ENCODE peak calls at places on chromosomes 16 and 17, in five cellular contexts. D, B, W, A and Q are unnamed samples.

GRCh38 chr17:31508310-31509094 is 117.0 kb downstream of the RAB11FIP4 start:
- DNase-seq in D (no peak), B (peak), W (no peak), A (no peak), Q (peak)

GRCh38 chr16:70749006-70749678 is 51.8 kb downstream of the VAC14 start:
- DNase-seq in W (no peak), B (peak), D (peak), A (no peak), Q (no peak)

GRCh38 chr17:50909765-50910661 is 43.9 kb upstream of the TOB1 start:
- DNase-seq in D (no peak), B (no peak), W (no peak), A (no peak), Q (peak)

GRCh38 chr17:57518587-57519118 is 226.4 kb downstream of the CCDC182 start:
- DNase-seq in B (no peak), D (no peak), A (no peak), W (no peak), Q (no peak)

GRCh38 chr16:11719171-11719570 is 23.5 kb downstream of the TXNDC11 start:
- DNase-seq in W (no peak), B (no peak), D (no peak), A (no peak), Q (no peak)

GRCh38 chr17:73401911-73402310 is 90.1 kb upstream of the CDC42EP4 start:
- DNase-seq in B (no peak), A (peak), D (no peak), W (peak), Q (peak)

GRCh38 chr17:62705116-62705515 is 77.6 kb downstream of the MRC2 start:
- DNase-seq in D (no peak), B (peak), A (no peak), W (no peak), Q (no peak)

GRCh38 chr16:83840060-83840617 is 32.4 kb downstream of the HSBP1 start:
- DNase-seq in A (no peak), W (no peak), B (no peak), D (no peak), Q (no peak)

GRCh38 chr16:17591655-17592405 is 121.1 kb upstream of the XYLT1 start:
- DNase-seq in B (no peak), D (no peak), A (no peak), W (no peak), Q (no peak)

GRCh38 chr17:79563237-79564013 is 47.4 kb downstream of the RBFOX3 start:
- DNase-seq in W (no peak), D (peak), B (no peak), A (no peak), Q (no peak)

GRCh38 chr17:21352221-21352980 is 23.8 kb upstream of the KCNJ12 start:
- DNase-seq in B (no peak), W (no peak), D (no peak), A (peak), Q (no peak)

GRCh38 chr17:17994770-17995169 is 22.1 kb downstream of the DRC3 start:
- DNase-seq in W (no peak), B (no peak), A (no peak), D (peak), Q (no peak)

GRCh38 chr17:32622540-32622939 is 135.7 kb downstream of the CDK5R1 start:
- DNase-seq in B (no peak), A (no peak), W (no peak), D (no peak), Q (no peak)

GRCh38 chr16:57815987-57816745 is 13.9 kb upstream of the KIFC3 start:
- DNase-seq in B (peak), A (peak), D (peak), W (no peak), Q (no peak)

GRCh38 chr17:79702071-79702470 is 28.7 kb upstream of the ENPP7 start:
- DNase-seq in B (no peak), A (no peak), D (no peak), W (no peak), Q (no peak)

GRCh38 chr17:63984651-63985386 is 12.1 kb upstream of the SCN4A start:
- DNase-seq in B (peak), W (no peak), D (peak), A (no peak), Q (peak)

GRCh38 chr16:84680165-84680842 is 19.5 kb upstream of the USP10 start:
- DNase-seq in D (no peak), B (no peak), W (no peak), A (no peak), Q (no peak)

GRCh38 chr16:58500329-58501241 is 642 bp downstream of the NDRG4 start:
- DNase-seq in D (no peak), W (no peak), A (peak), B (no peak), Q (no peak)

GRCh38 chr16:75624921-75625334 is 1.8 kb upstream of the ADAT1 start:
- DNase-seq in W (no peak), B (no peak), A (no peak), D (peak), Q (no peak)

GRCh38 chr16:11361043-11361442 is 15.8 kb downstream of the RMI2 start:
- DNase-seq in D (no peak), A (no peak), W (no peak), B (no peak), Q (no peak)

GRCh38 chr17:72120878-72121163 is at the start of gene SOX9:
- DNase-seq in B (peak), W (peak), D (peak), A (peak), Q (no peak)

GRCh38 chr17:42679001-42679491 is 2.3 kb upstream of the PLEKHH3 start:
- DNase-seq in W (no peak), B (peak), A (no peak), D (peak), Q (no peak)

GRCh38 chr16:83973077-83973476 is 5.0 kb downstream of the NECAB2 start:
- DNase-seq in A (no peak), W (no peak), B (no peak), D (no peak), Q (no peak)

GRCh38 chr16:11356573-11357331 is 11.5 kb downstream of the RMI2 start:
- DNase-seq in A (peak), B (peak), D (peak), W (peak), Q (peak)

GRCh38 chr17:81302861-81303326 is 7.8 kb upstream of the SLC38A10 start:
- DNase-seq in B (no peak), D (no peak), A (no peak), W (no peak), Q (no peak)

GRCh38 chr16:55640714-55641327 is 15.0 kb upstream of the SLC6A2 start:
- DNase-seq in W (no peak), B (no peak), A (no peak), D (no peak), Q (no peak)

GRCh38 chr16:86483-86952 is 8.5 kb downstream of the MPG start:
- DNase-seq in D (no peak), B (no peak), W (no peak), A (no peak), Q (no peak)

GRCh38 chr16:66903544-66904427 is 14.9 kb downstream of the CDH16 start:
- DNase-seq in D (no peak), A (no peak), B (peak), W (no peak), Q (no peak)

GRCh38 chr17:66272699-66273390 is 29.6 kb upstream of the PRKCA start:
- DNase-seq in D (peak), W (no peak), B (no peak), A (no peak), Q (no peak)

DNA sequence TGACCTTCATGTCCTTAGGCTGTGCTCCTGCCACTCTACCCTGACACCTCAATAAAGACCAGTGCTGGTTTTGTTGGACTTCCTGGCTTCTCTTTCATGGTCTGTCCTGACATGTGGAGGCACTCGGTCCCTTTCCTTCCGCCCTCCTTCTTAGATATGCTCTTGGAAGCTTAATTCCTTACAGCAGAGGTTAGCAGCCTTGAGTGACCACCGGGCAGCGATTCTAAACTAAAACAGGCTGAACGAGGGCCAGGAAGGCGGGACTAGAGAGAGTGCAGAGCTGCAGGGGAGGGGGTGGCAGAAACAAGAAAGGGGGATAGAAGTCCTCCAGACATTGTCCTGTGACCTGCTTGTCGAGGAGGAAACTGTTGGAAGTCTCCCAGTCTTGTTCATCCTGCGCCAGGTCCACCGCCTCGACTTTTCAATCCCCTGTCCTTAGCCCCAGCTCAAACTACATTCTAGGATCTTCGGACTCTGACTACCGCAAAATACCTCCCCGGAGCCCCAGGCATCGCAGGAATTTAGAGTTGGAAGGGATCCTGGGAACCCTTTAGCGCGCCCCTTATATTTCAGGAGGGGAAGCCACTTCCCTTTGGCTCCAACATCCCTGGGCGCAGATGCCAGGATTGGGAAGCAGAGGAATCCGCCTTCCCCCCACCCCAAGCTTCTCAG is 1.2 kb downstream of the AHSP start:
- DNase-seq in A (no peak), W (no peak), B (no peak), D (no peak), Q (no peak)
- H3K4me3 ChIP-seq in A (no peak), W (peak), B (peak), D (no peak), Q (no peak)

DNA sequence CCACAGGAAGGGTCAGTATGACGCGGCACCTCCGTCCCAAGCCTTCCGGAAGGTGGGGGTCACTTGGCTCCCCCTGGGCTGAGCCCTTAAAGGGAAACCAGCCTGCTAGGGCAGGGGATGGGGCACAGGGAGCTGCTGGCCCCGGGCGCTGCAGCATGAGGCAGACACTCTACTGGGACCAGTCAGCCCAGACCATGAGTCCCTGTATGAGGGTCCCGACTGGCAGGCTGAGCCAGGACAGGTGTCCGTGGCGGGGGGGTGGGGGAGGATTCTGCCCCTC is 43.4 kb upstream of the ZC3H18 start:
- DNase-seq in A (no peak), B (no peak), D (no peak), W (no peak), Q (no peak)
- H3K4me3 ChIP-seq in A (no peak), B (no peak), D (no peak), W (no peak), Q (no peak)

DNA sequence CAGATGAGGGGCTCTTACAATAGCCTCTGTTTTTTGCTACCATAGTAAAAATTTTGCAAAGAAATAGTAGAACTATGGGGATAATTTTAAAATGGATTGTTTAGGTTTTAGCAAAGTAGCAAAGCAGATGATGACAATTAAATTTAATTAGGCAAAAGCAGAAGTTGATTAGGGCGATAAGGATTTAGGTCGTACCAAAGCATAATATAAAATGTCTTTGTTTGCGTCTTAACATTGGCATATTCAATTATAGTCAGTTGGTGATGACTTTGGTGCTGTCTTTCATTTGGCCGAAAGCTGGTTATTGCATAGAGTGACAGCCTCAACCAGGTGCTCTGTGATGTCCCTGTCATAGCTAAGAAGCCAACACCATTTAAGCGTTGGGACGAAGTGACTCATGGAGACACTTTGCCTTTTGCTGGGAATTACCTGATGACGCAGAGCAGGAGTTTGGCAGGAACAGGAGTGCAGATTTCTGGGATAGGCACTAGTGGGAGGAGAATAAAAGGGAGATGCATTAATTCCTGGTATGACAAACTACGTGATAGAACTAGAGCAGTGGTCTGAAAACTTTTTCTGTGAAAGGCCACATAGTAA is 38.3 kb downstream of the MAP2K6 start:
- DNase-seq in B (no peak), W (no peak), A (no peak), D (no peak), Q (no peak)
- H3K4me3 ChIP-seq in B (no peak), W (no peak), A (no peak), D (no peak), Q (no peak)

GRCh38 chr17:67393809-67394418 is 16.8 kb downstream of the PITPNC1 start:
- DNase-seq in W (no peak), D (no peak), B (no peak), A (no peak), Q (no peak)

GRCh38 chr17:67388986-67389385 is 11.9 kb downstream of the PITPNC1 start:
- DNase-seq in B (no peak), W (no peak), A (no peak), D (no peak), Q (no peak)

GRCh38 chr17:67390006-67390645 is 13.0 kb downstream of the PITPNC1 start:
- DNase-seq in B (no peak), A (no peak), D (no peak), W (no peak), Q (no peak)

GRCh38 chr17:67392111-67392510 is 15.0 kb downstream of the PITPNC1 start:
- DNase-seq in D (no peak), W (no peak), A (no peak), B (no peak), Q (no peak)

DNA sequence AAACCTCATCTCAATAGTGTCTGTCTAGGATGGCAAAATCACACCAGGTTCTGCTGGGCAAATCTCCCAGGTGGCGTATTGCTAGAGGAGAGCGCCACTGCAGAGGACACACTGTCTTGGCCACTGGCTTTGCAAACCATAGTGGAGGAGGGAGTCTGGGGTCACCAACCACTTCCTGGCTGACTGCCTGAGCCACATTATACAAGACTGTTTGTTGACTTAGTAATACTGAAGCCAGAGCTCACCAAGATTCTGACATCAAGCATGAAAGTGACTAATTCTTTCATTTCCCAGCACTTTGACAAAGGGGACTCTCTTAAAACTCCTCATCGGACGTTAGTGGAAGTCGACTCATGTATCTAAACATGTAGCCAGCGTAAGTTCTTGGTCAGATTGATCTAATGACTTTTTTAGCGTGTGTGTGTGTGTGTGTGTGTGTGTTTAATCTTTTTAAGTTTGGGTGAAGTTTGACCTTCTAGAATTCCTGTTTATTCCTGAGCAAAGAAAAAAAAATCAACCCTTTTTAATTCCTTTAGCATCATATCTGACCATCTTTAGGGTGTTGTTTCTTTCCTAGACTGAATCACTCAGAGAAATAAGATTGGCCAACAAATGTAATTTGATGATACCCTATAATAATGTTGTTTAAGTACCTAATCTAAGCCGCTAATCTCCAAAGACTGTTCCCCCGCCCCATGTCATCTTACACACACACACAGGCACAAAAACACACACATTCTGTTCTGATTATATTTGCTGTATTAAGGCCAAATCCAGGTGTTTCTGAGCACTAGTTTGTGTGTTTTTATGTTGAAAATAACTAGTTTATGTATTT is 13.8 kb downstream of the PITPNC1 start:
- DNase-seq in W (no peak), D (peak), B (peak), A (no peak), Q (peak)
- H3K4me3 ChIP-seq in W (no peak), D (no peak), B (no peak), A (no peak), Q (peak)

GRCh38 chr17:82339634-82340580 is 6.3 kb upstream of the SECTM1 start:
- DNase-seq in D (no peak), W (no peak), B (no peak), A (no peak), Q (no peak)
- H3K4me3 ChIP-seq in D (peak), W (no peak), B (peak), A (no peak), Q (no peak)

GRCh38 chr17:76844846-76845245 is 23.4 kb upstream of the MGAT5B start:
- DNase-seq in A (no peak), B (no peak), W (no peak), D (no peak), Q (no peak)
- H3K4me3 ChIP-seq in A (no peak), B (no peak), W (no peak), D (no peak), Q (no peak)